ENCODE peak calls at places on chromosomes 4 and X, in five cellular contexts. H is sigmoid colon, M is esophagus muscularis mucosa, F is tibial nerve, O is suprapubic skin. V is an unnamed sample.

GRCh38 chr4:183670251-183670650 is 11.2 kb downstream of the TRAPPC11 start:
- DNase-seq in H (no peak), M (no peak), F (no peak), O (no peak), V (no peak)

GRCh38 chr4:169810325-169811323 is 52.9 kb upstream of the HPF1 start:
- DNase-seq in F (peak), H (no peak), M (no peak), O (no peak), V (no peak)

GRCh38 chr4:157997296-157997695 is 175.5 kb downstream of the GASK1B start:
- DNase-seq in M (no peak), H (no peak), F (no peak), O (no peak), V (no peak)

GRCh38 chr4:138663883-138664282 is 351.7 kb upstream of the NOCT start:
- DNase-seq in F (no peak), M (no peak), H (no peak), O (no peak), V (no peak)

GRCh38 chr4:10013722-10014121 is 7.6 kb downstream of the SLC2A9 start:
- DNase-seq in F (no peak), M (no peak), H (no peak), O (no peak), V (no peak)

GRCh38 chr4:2977116-2978097 is 14.0 kb downstream of the GRK4 start:
- DNase-seq in F (no peak), H (no peak), M (no peak), O (no peak), V (no peak)

GRCh38 chr4:172578712-172579111 is 589.9 kb upstream of the GALNT7 start:
- DNase-seq in M (no peak), H (no peak), F (no peak), O (no peak), V (no peak)

GRCh38 chr4:88857588-88857987 is 160.0 kb upstream of the NAP1L5 start:
- DNase-seq in M (no peak), F (no peak), O (no peak), H (no peak), V (no peak)

GRCh38 chr4:2942037-2942531 is 21.1 kb downstream of the NOP14 start:
- DNase-seq in F (peak), H (no peak), O (no peak), M (no peak), V (peak)

GRCh38 chr4:65658117-65658516 is 12.2 kb downstream of the EPHA5 start:
- DNase-seq in O (no peak), H (no peak), M (no peak), F (no peak), V (no peak)
- TF ChIP-seq EP300 in O (no peak), H (no peak), M (no peak), F (no peak), V (no peak)

GRCh38 chr4:139692300-139693012 is 26.8 kb downstream of the MGST2 start:
- DNase-seq in M (no peak), H (no peak), O (no peak), F (no peak), V (no peak)
- TF ChIP-seq CTCF in M (peak), H (no peak), O (peak), F (no peak), V (no peak)

GRCh38 chr4:39363773-39364393 is 2.3 kb downstream of the RFC1 start:
- DNase-seq in O (no peak), H (no peak), F (no peak), M (no peak), V (no peak)

GRCh38 chr4:39367166-39367565 is 1.0 kb upstream of the RFC1 start:
- DNase-seq in H (no peak), M (no peak), O (no peak), F (no peak), V (no peak)

GRCh38 chr4:39369301-39369700 is 3.1 kb upstream of the RFC1 start:
- DNase-seq in H (no peak), O (no peak), F (no peak), M (no peak), V (no peak)

GRCh38 chr4:39365360-39365759 is 802 bp downstream of the RFC1 start:
- DNase-seq in M (no peak), H (no peak), O (no peak), F (no peak), V (no peak)

GRCh38 chr4:39365931-39366771 is at the start of gene RFC1:
- DNase-seq in O (peak), F (peak), M (peak), H (peak), V (peak)
- TF ChIP-seq EP300 in O (no peak), F (peak), M (no peak), H (no peak), V (peak)

DNA sequence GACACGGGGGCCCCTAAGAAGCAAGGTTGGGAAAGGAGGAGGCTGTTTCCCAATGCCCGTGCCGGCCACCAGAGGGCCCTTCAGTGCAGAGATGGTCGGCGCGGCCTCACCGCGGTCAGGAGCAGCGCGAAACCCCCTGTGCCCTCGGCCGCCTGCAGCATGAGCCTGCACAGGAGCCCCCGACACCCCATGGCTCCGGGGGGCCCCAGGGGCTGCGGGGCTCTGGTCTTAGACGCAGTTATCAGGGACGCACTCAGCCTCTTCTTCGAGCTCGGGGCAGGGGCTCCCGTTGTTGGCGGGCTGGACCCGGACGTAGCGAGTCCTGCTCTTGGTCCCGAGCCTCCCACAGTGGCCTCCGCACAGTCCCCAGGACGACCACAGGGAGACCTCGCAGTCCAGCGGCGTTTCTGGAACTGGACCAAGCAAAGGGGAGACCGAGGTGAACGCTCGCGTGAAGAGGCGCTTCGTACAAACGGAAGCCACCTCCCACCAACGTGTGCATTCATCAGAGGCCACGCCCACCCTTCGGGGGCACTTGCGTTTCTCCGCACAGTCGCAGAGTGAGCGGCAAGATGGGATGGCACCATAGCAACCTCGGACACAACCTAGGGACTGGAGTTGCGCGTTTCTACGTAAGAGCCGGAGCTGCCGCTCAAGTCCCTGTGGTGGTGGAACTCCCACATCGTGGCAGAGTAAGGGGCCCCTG is 5.0 kb downstream of the SPON2 start:
- DNase-seq in M (peak), H (peak), F (peak), O (no peak), V (peak)
- TF ChIP-seq CTCF in M (no peak), H (peak), F (peak), O (peak), V (peak)

DNA sequence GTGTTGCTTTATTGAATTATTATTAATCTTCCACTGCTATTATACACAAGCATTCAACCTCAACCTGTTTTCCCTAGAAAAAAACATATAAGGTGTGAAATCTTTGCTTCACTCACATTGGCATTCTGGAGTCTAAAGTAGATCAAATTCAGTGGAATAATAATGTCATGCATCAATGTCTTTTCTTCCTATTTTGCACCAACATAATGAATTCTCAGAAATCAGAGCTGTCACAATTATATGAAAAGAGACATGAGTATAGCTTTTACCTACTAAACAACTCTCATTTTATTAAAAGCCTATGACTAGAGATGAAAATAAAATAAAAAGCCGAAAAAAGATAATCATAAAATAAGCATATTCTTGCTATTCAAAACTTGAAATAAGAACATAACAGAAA is 96.3 kb upstream of the QRFPR start:
- DNase-seq in H (no peak), M (no peak), F (no peak), O (no peak), V (no peak)
- TF ChIP-seq EP300 in H (no peak), M (no peak), F (no peak), O (no peak), V (no peak)

DNA sequence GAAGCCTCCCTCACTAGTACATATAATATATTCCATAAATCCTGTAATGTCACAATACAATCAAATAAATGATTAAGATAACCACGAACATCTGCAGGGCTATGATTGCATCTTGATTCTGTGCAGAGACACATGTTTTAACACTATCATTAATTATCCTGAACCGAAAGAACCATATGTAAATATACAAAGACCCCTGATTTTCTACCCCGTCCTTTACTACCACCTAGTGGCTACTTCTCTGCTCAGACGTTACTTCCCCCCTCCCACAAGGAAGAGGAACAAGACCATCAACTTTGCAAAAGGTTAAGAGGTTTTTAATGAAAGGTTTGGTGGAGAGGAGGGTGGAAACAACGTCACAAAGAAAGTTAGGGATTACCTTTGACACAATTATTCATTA is 134.0 kb downstream of the COL4A6 start:
- DNase-seq in H (no peak), F (no peak), O (no peak), M (no peak), V (no peak)
- TF ChIP-seq CTCF in H (peak), F (no peak), O (peak), M (peak), V (no peak)

GRCh38 chr4:140088317-140088967 is 65.5 kb downstream of the MAML3 start:
- DNase-seq in H (no peak), O (no peak), F (no peak), M (no peak), V (no peak)

GRCh38 chr4:140089216-140089615 is 64.8 kb downstream of the MAML3 start:
- DNase-seq in H (no peak), M (no peak), O (no peak), F (no peak), V (no peak)

GRCh38 chr4:140092094-140092820 is 61.7 kb downstream of the MAML3 start:
- DNase-seq in O (peak), H (no peak), M (no peak), F (no peak), V (no peak)

GRCh38 chr4:140091305-140091704 is 62.7 kb downstream of the MAML3 start:
- DNase-seq in F (no peak), M (no peak), H (no peak), O (no peak), V (no peak)

GRCh38 chr4:140090215-140090731 is 63.7 kb downstream of the MAML3 start:
- DNase-seq in M (no peak), O (no peak), F (no peak), H (no peak), V (no peak)
- TF ChIP-seq EP300 in M (no peak), O (no peak), F (no peak), H (no peak), V (no peak)

GRCh38 chr4:74671074-74671698 is 123.1 kb downstream of the BTC start:
- DNase-seq in O (no peak), M (no peak), F (no peak), H (no peak), V (no peak)
- TF ChIP-seq CTCF in O (no peak), M (peak), F (peak), H (peak), V (no peak)

GRCh38 chr4:20356565-20356964 is 104.9 kb downstream of the SLIT2 start:
- DNase-seq in F (no peak), H (no peak), M (no peak), O (no peak), V (no peak)

GRCh38 chr4:20353646-20354045 is 101.9 kb downstream of the SLIT2 start:
- DNase-seq in H (no peak), F (no peak), M (no peak), O (no peak), V (no peak)

GRCh38 chr4:20352172-20352431 is 100.4 kb downstream of the SLIT2 start:
- DNase-seq in H (no peak), F (no peak), O (no peak), M (no peak), V (no peak)

GRCh38 chr4:20351360-20352171 is 99.9 kb downstream of the SLIT2 start:
- DNase-seq in H (no peak), F (no peak), O (no peak), M (no peak), V (no peak)

DNA sequence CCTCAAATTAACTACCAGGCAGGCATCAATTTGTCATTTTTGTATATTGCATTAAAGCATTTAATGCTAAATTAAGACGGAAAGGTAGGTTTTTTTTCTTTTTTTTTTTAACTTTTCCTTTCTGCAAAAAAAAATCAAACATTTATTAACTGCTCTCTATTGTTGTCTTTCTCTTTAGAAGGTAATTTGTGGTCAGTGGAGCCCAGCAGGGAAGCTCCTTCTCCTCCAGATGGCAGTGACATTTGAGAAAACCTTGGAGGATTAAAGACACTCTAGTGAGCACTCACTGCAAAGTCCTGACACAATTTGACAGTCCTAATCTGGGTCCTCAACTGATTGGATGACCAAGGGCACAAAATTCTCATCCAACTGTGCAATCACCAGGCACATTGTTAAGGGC is 102.4 kb downstream of the SLIT2 start:
- DNase-seq in O (no peak), F (no peak), M (no peak), H (no peak), V (no peak)
- TF ChIP-seq EP300 in O (no peak), F (no peak), M (no peak), H (no peak), V (no peak)